ENCODE peak calls at places on chromosomes 7 and 10, in five cellular contexts. One of them, this sample, is unnamed.

GRCh38 chr7:152072451-152072850 is 47.0 kb downstream of the GALNT11 start:
- DNase-seq in NCI-H748 treated with DMSO at 0.1 percent for 48 hours: no peak
- DNase-seq in activated T-cell treated with anti-CD3 and anti-CD28 coated beads, Interleukin-2, amount 50 U/mL, for 72 hours: no peak
- DNase-seq in T follicular helper cell: no peak
- DNase-seq in CD14-positive monocyte: no peak
- DNase-seq in this sample: no peak

GRCh38 chr7:18976715-18977466 is 140.5 kb downstream of the TWIST1 start:
- DNase-seq in CD14-positive monocyte: no peak
- DNase-seq in T follicular helper cell: no peak
- DNase-seq in NCI-H748 treated with DMSO at 0.1 percent for 48 hours: no peak
- DNase-seq in activated T-cell treated with anti-CD3 and anti-CD28 coated beads, Interleukin-2, amount 50 U/mL, for 72 hours: no peak
- DNase-seq in this sample: no peak

GRCh38 chr7:24573554-24574338 is 494 bp downstream of the PALS2 start:
- DNase-seq in T follicular helper cell: no peak
- DNase-seq in CD14-positive monocyte: no peak
- DNase-seq in activated T-cell treated with anti-CD3 and anti-CD28 coated beads, Interleukin-2, amount 50 U/mL, for 72 hours: peak; percentile 58
- DNase-seq in NCI-H748 treated with DMSO at 0.1 percent for 48 hours: peak; percentile 38
- DNase-seq in this sample: peak; percentile 56

GRCh38 chr10:70886921-70887665 is 1.3 kb downstream of the PCBD1 start:
- DNase-seq in CD14-positive monocyte: no peak
- DNase-seq in T follicular helper cell: no peak
- DNase-seq in activated T-cell treated with anti-CD3 and anti-CD28 coated beads, Interleukin-2, amount 50 U/mL, for 72 hours: no peak
- DNase-seq in NCI-H748 treated with DMSO at 0.1 percent for 48 hours: no peak
- DNase-seq in this sample: no peak

GRCh38 chr7:132437730-132438129 is 138.5 kb downstream of the PLXNA4 start:
- DNase-seq in CD14-positive monocyte: no peak
- DNase-seq in activated T-cell treated with anti-CD3 and anti-CD28 coated beads, Interleukin-2, amount 50 U/mL, for 72 hours: peak; percentile 28
- DNase-seq in NCI-H748 treated with DMSO at 0.1 percent for 48 hours: no peak
- DNase-seq in T follicular helper cell: no peak
- DNase-seq in this sample: no peak

GRCh38 chr10:120212275-120212674 is 244.8 kb upstream of the PLPP4 start:
- DNase-seq in CD14-positive monocyte: no peak
- DNase-seq in activated T-cell treated with anti-CD3 and anti-CD28 coated beads, Interleukin-2, amount 50 U/mL, for 72 hours: no peak
- DNase-seq in T follicular helper cell: no peak
- DNase-seq in NCI-H748 treated with DMSO at 0.1 percent for 48 hours: no peak
- DNase-seq in this sample: no peak

GRCh38 chr10:93757136-93757535 is 600 bp upstream of the LGI1 start:
- DNase-seq in CD14-positive monocyte: no peak
- DNase-seq in T follicular helper cell: no peak
- DNase-seq in activated T-cell treated with anti-CD3 and anti-CD28 coated beads, Interleukin-2, amount 50 U/mL, for 72 hours: no peak
- DNase-seq in NCI-H748 treated with DMSO at 0.1 percent for 48 hours: no peak
- DNase-seq in this sample: peak; percentile 32

GRCh38 chr10:132470306-132471124 is 67.1 kb upstream of the INPP5A start:
- DNase-seq in CD14-positive monocyte: no peak
- DNase-seq in NCI-H748 treated with DMSO at 0.1 percent for 48 hours: no peak
- DNase-seq in T follicular helper cell: no peak
- DNase-seq in activated T-cell treated with anti-CD3 and anti-CD28 coated beads, Interleukin-2, amount 50 U/mL, for 72 hours: peak; percentile 40
- DNase-seq in this sample: no peak

GRCh38 chr10:11555556-11555955 is 55.9 kb downstream of the USP6NL start:
- DNase-seq in T follicular helper cell: no peak
- DNase-seq in activated T-cell treated with anti-CD3 and anti-CD28 coated beads, Interleukin-2, amount 50 U/mL, for 72 hours: no peak
- DNase-seq in NCI-H748 treated with DMSO at 0.1 percent for 48 hours: no peak
- DNase-seq in CD14-positive monocyte: no peak
- DNase-seq in this sample: no peak

GRCh38 chr7:111384065-111384891 is 178.0 kb downstream of the IMMP2L start:
- DNase-seq in T follicular helper cell: no peak
- DNase-seq in CD14-positive monocyte: no peak
- DNase-seq in activated T-cell treated with anti-CD3 and anti-CD28 coated beads, Interleukin-2, amount 50 U/mL, for 72 hours: no peak
- DNase-seq in NCI-H748 treated with DMSO at 0.1 percent for 48 hours: no peak
- DNase-seq in this sample: no peak

GRCh38 chr7:132191418-132191817 is 384.9 kb downstream of the PLXNA4 start:
- DNase-seq in activated T-cell treated with anti-CD3 and anti-CD28 coated beads, Interleukin-2, amount 50 U/mL, for 72 hours: no peak
- DNase-seq in CD14-positive monocyte: peak; percentile 30
- DNase-seq in NCI-H748 treated with DMSO at 0.1 percent for 48 hours: no peak
- DNase-seq in T follicular helper cell: no peak
- DNase-seq in this sample: no peak

GRCh38 chr10:103188853-103189252 is 4.2 kb downstream of the NT5C2 start:
- DNase-seq in CD14-positive monocyte: no peak
- DNase-seq in NCI-H748 treated with DMSO at 0.1 percent for 48 hours: no peak
- DNase-seq in activated T-cell treated with anti-CD3 and anti-CD28 coated beads, Interleukin-2, amount 50 U/mL, for 72 hours: no peak
- DNase-seq in T follicular helper cell: no peak
- DNase-seq in this sample: no peak

GRCh38 chr10:77004917-77005564 is 632.6 kb downstream of the KCNMA1 start:
- DNase-seq in NCI-H748 treated with DMSO at 0.1 percent for 48 hours: peak; percentile 55
- DNase-seq in activated T-cell treated with anti-CD3 and anti-CD28 coated beads, Interleukin-2, amount 50 U/mL, for 72 hours: no peak
- DNase-seq in T follicular helper cell: no peak
- DNase-seq in CD14-positive monocyte: no peak
- DNase-seq in this sample: peak; percentile 26

GRCh38 chr10:95906675-95907453 is 911 bp upstream of the CC2D2B start:
- DNase-seq in activated T-cell treated with anti-CD3 and anti-CD28 coated beads, Interleukin-2, amount 50 U/mL, for 72 hours: peak; percentile 44
- DNase-seq in CD14-positive monocyte: no peak
- DNase-seq in NCI-H748 treated with DMSO at 0.1 percent for 48 hours: peak; percentile 9
- DNase-seq in T follicular helper cell: peak; percentile 2
- DNase-seq in this sample: peak; percentile 54

GRCh38 chr7:50446542-50446960 is 3.6 kb downstream of the FIGNL1 start:
- DNase-seq in T follicular helper cell: no peak
- DNase-seq in activated T-cell treated with anti-CD3 and anti-CD28 coated beads, Interleukin-2, amount 50 U/mL, for 72 hours: peak; percentile 45
- DNase-seq in NCI-H748 treated with DMSO at 0.1 percent for 48 hours: no peak
- DNase-seq in CD14-positive monocyte: no peak
- DNase-seq in this sample: no peak

GRCh38 chr7:51234139-51234538 is 82.5 kb downstream of the COBL start:
- DNase-seq in CD14-positive monocyte: no peak
- DNase-seq in T follicular helper cell: no peak
- DNase-seq in activated T-cell treated with anti-CD3 and anti-CD28 coated beads, Interleukin-2, amount 50 U/mL, for 72 hours: no peak
- DNase-seq in NCI-H748 treated with DMSO at 0.1 percent for 48 hours: no peak
- DNase-seq in this sample: no peak

GRCh38 chr7:44971991-44972441 is 6.8 kb downstream of the MYO1G start:
- DNase-seq in activated T-cell treated with anti-CD3 and anti-CD28 coated beads, Interleukin-2, amount 50 U/mL, for 72 hours: no peak
- DNase-seq in T follicular helper cell: no peak
- DNase-seq in NCI-H748 treated with DMSO at 0.1 percent for 48 hours: no peak
- DNase-seq in CD14-positive monocyte: no peak
- DNase-seq in this sample: no peak

GRCh38 chr10:3873728-3874461 is 88.9 kb upstream of the KLF6 start:
- DNase-seq in CD14-positive monocyte: no peak
- DNase-seq in activated T-cell treated with anti-CD3 and anti-CD28 coated beads, Interleukin-2, amount 50 U/mL, for 72 hours: peak; percentile 29
- DNase-seq in T follicular helper cell: peak; percentile 16
- DNase-seq in NCI-H748 treated with DMSO at 0.1 percent for 48 hours: peak; percentile 79
- DNase-seq in this sample: no peak

GRCh38 chr10:3270597-3270996 is 98.0 kb upstream of the PITRM1 start:
- DNase-seq in T follicular helper cell: no peak
- DNase-seq in NCI-H748 treated with DMSO at 0.1 percent for 48 hours: no peak
- DNase-seq in activated T-cell treated with anti-CD3 and anti-CD28 coated beads, Interleukin-2, amount 50 U/mL, for 72 hours: no peak
- DNase-seq in CD14-positive monocyte: no peak
- DNase-seq in this sample: no peak

GRCh38 chr10:30553625-30554442 is 75.7 kb downstream of the LYZL2 start:
- DNase-seq in T follicular helper cell: no peak
- DNase-seq in activated T-cell treated with anti-CD3 and anti-CD28 coated beads, Interleukin-2, amount 50 U/mL, for 72 hours: no peak
- DNase-seq in CD14-positive monocyte: no peak
- DNase-seq in NCI-H748 treated with DMSO at 0.1 percent for 48 hours: peak; percentile 18
- DNase-seq in this sample: peak; percentile 29

GRCh38 chr7:70523626-70524351 is 608.2 kb upstream of the GALNT17 start:
- DNase-seq in CD14-positive monocyte: no peak
- DNase-seq in NCI-H748 treated with DMSO at 0.1 percent for 48 hours: no peak
- DNase-seq in activated T-cell treated with anti-CD3 and anti-CD28 coated beads, Interleukin-2, amount 50 U/mL, for 72 hours: no peak
- DNase-seq in T follicular helper cell: no peak
- DNase-seq in this sample: no peak

GRCh38 chr10:107238275-107238674 is 73.8 kb upstream of the SORCS1 start:
- DNase-seq in NCI-H748 treated with DMSO at 0.1 percent for 48 hours: no peak
- DNase-seq in activated T-cell treated with anti-CD3 and anti-CD28 coated beads, Interleukin-2, amount 50 U/mL, for 72 hours: no peak
- DNase-seq in CD14-positive monocyte: no peak
- DNase-seq in T follicular helper cell: no peak
- DNase-seq in this sample: no peak